ENCODE peak calls at places on chromosomes 1 and 21, in seven cellular contexts. D is SJSA1; G is sigmoid colon; P is CD4-positive, CD25-positive, alpha-beta regulatory T cell; W is hepatocyte; J is dorsolateral prefrontal cortex; U is aorta. V is an unnamed sample.

GRCh38 chr21:37463083-37463780 is 96.7 kb downstream of the DYRK1A start:
- DNase-seq in G (no peak), D (no peak), J (no peak), U (no peak), W (peak; percentile 33), P (peak; percentile 51), V (no peak)

GRCh38 chr1:193342811-193343210 is 156.4 kb upstream of the B3GALT2 start:
- DNase-seq in J (no peak), G (no peak), U (no peak), P (no peak), D (no peak), W (no peak), V (no peak)

GRCh38 chr1:1567831-1568380 is 6.8 kb downstream of the SSU72 start:
- DNase-seq in U (no peak), J (no peak), W (no peak), P (no peak), D (no peak), G (peak; percentile 66), V (no peak)

GRCh38 chr1:106926748-106927582 is 129.5 kb upstream of the PRMT6 start:
- DNase-seq in G (no peak), D (no peak), W (no peak), P (no peak), U (no peak), J (no peak), V (no peak)

GRCh38 chr1:40636777-40637176 is 28.7 kb downstream of the RIMS3 start:
- DNase-seq in W (no peak), P (no peak), U (no peak), G (peak; percentile 40), D (no peak), J (peak; percentile 56), V (no peak)

GRCh38 chr1:94522304-94522703 is 19.3 kb downstream of the F3 start:
- DNase-seq in J (no peak), D (no peak), G (no peak), W (peak; percentile 73), U (no peak), P (no peak), V (no peak)

GRCh38 chr1:53682881-53683280 is 56.1 kb downstream of the GLIS1 start:
- DNase-seq in G (no peak), U (no peak), W (no peak), D (no peak), J (no peak), P (no peak), V (no peak)

GRCh38 chr1:244919320-244920282 is 55.3 kb upstream of the HNRNPU start:
- DNase-seq in U (no peak), J (no peak), D (no peak), P (no peak), W (no peak), G (no peak), V (no peak)

GRCh38 chr1:30677471-30677870 is 45.9 kb downstream of the MATN1 start:
- DNase-seq in D (no peak), U (no peak), G (no peak), P (no peak), J (peak; percentile 14), W (no peak), V (no peak)

GRCh38 chr1:1206376-1207253 is at the start of gene TNFRSF18:
- DNase-seq in W (no peak), D (no peak), J (no peak), U (peak; percentile 45), G (no peak), P (no peak), V (peak; percentile 9)

GRCh38 chr1:11028018-11028417 is 15.6 kb downstream of the TARDBP start:
- DNase-seq in P (no peak), W (no peak), D (no peak), G (no peak), J (no peak), U (no peak), V (no peak)

GRCh38 chr1:145806844-145807243 is 17.1 kb downstream of the RNF115 start:
- DNase-seq in D (no peak), W (no peak), J (no peak), U (no peak), G (no peak), P (no peak), V (no peak)

GRCh38 chr1:22689505-22689904 is 21.1 kb upstream of the EPHB2 start:
- DNase-seq in U (no peak), J (no peak), G (peak; percentile 75), P (no peak), D (peak; percentile 85), W (peak; percentile 73), V (no peak)

GRCh38 chr1:151156515-151156819 is at the start of gene TNFAIP8L2:
- DNase-seq in G (peak; percentile 75), P (peak; percentile 65), W (no peak), D (no peak), J (peak; percentile 31), U (peak; percentile 84), V (peak; percentile 58)

GRCh38 chr1:158649052-158649451 is 37.5 kb downstream of the SPTA1 start:
- DNase-seq in P (no peak), D (no peak), W (no peak), G (no peak), J (no peak), U (no peak), V (no peak)

GRCh38 chr1:110542730-110543129 is 23.8 kb upstream of the KCNA10 start:
- DNase-seq in J (no peak), D (no peak), G (no peak), U (no peak), P (no peak), W (peak; percentile 72), V (no peak)

GRCh38 chr1:50246869-50247268 is 138.1 kb downstream of the ELAVL4 start:
- DNase-seq in P (no peak), J (no peak), G (no peak), W (no peak), U (no peak), D (no peak), V (no peak)

GRCh38 chr1:17955302-17956285 is 152.0 kb upstream of the IGSF21 start:
- DNase-seq in G (no peak), W (no peak), P (no peak), U (no peak), J (no peak), D (no peak), V (no peak)
- H3K4me3 ChIP-seq in G (no peak overlapping the region), W (no peak overlapping the region), P (no peak overlapping the region), U (no peak overlapping the region), J (no peak overlapping the region), D (no peak overlapping the region), V (no peak overlapping the region)

GRCh38 chr1:19457555-19457954 is 27.8 kb downstream of the CAPZB start:
- DNase-seq in D (no peak), G (no peak), W (no peak), U (no peak), P (no peak), J (no peak), V (no peak)
- H3K27ac ChIP-seq in D (no peak overlapping the region), G (peak overlapping the region; percentile 61), W (no peak overlapping the region), U (no peak overlapping the region), P (no peak overlapping the region), J (no peak overlapping the region), V (peak overlapping the region; percentile 82)

DNA sequence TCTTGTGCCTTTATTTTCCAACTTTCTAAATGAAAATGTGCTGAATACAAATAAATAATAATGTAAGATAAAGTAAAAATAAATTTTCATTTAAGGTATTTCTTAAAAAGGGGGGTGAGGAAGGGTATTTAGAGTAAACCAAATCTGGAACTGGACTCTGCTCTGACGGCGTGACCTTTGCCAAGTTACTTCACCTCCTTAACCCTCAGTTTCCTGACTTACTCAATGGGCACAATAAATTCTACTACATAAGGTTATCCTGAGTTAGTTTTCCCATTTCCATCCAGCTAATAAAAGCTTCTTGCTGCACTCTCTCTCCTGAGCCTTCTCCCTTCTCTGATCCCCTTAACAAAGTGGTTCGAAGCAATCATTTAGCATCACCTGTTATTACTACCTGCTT is 93.9 kb downstream of the NID1 start:
- DNase-seq in D (no peak), P (no peak), J (no peak), G (peak; percentile 54), U (no peak), W (no peak), V (no peak)
- H3K4me3 ChIP-seq in D (no peak overlapping the region), P (no peak overlapping the region), J (no peak overlapping the region), G (peak overlapping the region; percentile 38), U (peak overlapping the region; percentile 42), W (no peak overlapping the region), V (peak overlapping the region; percentile 59)

DNA sequence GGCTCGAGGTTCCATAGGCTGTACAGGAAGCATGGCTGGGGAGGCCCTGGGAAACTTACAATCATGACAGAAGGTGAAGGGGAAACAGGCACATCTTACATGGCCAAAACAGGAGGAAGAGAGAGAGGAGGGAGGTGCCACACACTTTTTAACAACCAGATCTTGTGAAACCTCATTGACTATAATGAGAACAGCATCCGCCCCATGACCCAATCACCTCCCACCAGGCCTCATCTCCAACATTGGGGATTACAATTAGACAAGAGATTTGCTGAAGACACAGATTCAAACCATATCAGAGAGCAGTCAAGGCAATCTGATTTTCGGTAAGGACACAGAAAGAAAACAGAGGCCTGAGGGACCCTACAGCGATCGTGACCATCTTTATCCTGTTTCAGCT is 41.7 kb downstream of the TNFRSF9 start:
- DNase-seq in U (no peak), P (no peak), G (no peak), W (no peak), J (no peak), D (no peak), V (no peak)
- H3K27ac ChIP-seq in U (no peak overlapping the region), P (no peak overlapping the region), G (no peak overlapping the region), W (no peak overlapping the region), J (no peak overlapping the region), D (no peak overlapping the region), V (no peak overlapping the region)

DNA sequence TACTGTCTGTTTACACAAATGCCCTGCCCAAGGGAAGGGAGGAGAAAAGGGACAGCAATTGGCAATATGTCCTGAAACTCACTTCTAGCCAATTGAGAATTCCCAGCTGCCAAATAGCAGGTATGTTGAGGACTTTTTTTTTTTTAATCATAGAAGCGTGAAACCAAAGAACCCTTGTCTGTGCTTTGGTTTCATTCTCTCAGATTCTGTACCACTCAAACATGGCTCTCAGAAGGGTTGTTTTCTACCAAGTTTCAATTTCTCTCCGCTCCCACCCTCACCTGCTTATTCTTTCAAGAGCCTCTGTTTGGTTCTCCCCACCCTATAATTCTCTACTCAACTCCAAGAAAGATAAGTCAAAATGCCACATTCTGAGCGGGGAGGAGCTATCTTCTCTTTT is 3.6 kb upstream of the TP53BP2 start:
- DNase-seq in W (no peak), G (no peak), J (no peak), U (no peak), D (no peak), P (no peak), V (no peak)
- H3K4me3 ChIP-seq in W (no peak overlapping the region), G (no peak overlapping the region), J (no peak overlapping the region), U (no peak overlapping the region), D (no peak overlapping the region), P (no peak overlapping the region), V (no peak overlapping the region)